ENCODE peak calls at places on chromosome 16, in nine cellular contexts. D is PC-9; A is stimulated activated CD8-positive, alpha-beta memory T cell treated with anti-CD3 and anti-CD28 coated beads, Interleukin-15, amount 100 ng/mL, for 4 hours; V is transverse colon; K is CD8-positive, alpha-beta T cell; F is posterior vena cava; R is AG04450; E is Daoy; G is AG10803. M is an unnamed sample.
A peak's percentile ranks its signal among the peaks of the same experiment; 100 is the strongest.

GRCh38 chr16:64996641-64997040 is 125.2 kb downstream of the CDH11 start:
- DNase-seq in D (no peak), A (no peak), V (no peak), K (no peak), F (no peak), R (no peak), E (no peak), G (no peak), M (peak; percentile 4)

GRCh38 chr16:638034-638543 is 2.0 kb upstream of the METTL26 start:
- DNase-seq in D (no peak), A (no peak), V (no peak), K (no peak), F (no peak), R (no peak), E (no peak), G (no peak), M (no peak)

GRCh38 chr16:15829460-15829859 is 27.4 kb downstream of the MYH11 start:
- DNase-seq in D (no peak), A (no peak), V (peak; percentile 65), K (no peak), F (peak; percentile 87), R (peak; percentile 44), E (no peak), G (peak; percentile 34), M (peak; percentile 9)

GRCh38 chr16:80932725-80933124 is 74.0 kb downstream of the CMC2 start:
- DNase-seq in D (peak; percentile 55), A (no peak), V (peak; percentile 41), K (no peak), F (peak; percentile 89), R (no peak), E (peak; percentile 72), G (peak; percentile 93), M (no peak)

GRCh38 chr16:54283735-54284318 is 2.8 kb downstream of the IRX3 start:
- DNase-seq in D (no peak), A (no peak), V (no peak), K (no peak), F (no peak), R (no peak), E (no peak), G (no peak), M (no peak)

GRCh38 chr16:19860146-19861030 is 24.3 kb downstream of the GPRC5B start:
- DNase-seq in D (no peak), A (no peak), V (no peak), K (no peak), F (no peak), R (peak; percentile 34), E (peak; percentile 82), G (peak; percentile 21), M (no peak)

GRCh38 chr16:88597856-88598491 is 27.8 kb downstream of the ZC3H18 start:
- DNase-seq in D (no peak), A (no peak), V (no peak), K (no peak), F (no peak), R (no peak), E (no peak), G (no peak), M (no peak)

GRCh38 chr16:64615647-64616280 is 506.1 kb downstream of the CDH11 start:
- DNase-seq in D (no peak), A (no peak), V (no peak), K (no peak), F (no peak), R (no peak), E (peak; percentile 5), G (peak; percentile 60), M (no peak)

GRCh38 chr16:24624102-24624501 is 84.7 kb downstream of the RBBP6 start:
- DNase-seq in D (no peak), A (no peak), V (no peak), K (no peak), F (no peak), R (no peak), E (no peak), G (no peak), M (no peak)

GRCh38 chr16:19883296-19883951 is 1.2 kb downstream of the GPRC5B start:
- DNase-seq in D (no peak), A (no peak), V (peak; percentile 10), K (no peak), F (no peak), R (no peak), E (no peak), G (no peak), M (peak; percentile 11)

GRCh38 chr16:69863882-69864281 is 87.3 kb upstream of the CLEC18A start:
- DNase-seq in D (no peak), A (no peak), V (no peak), K (no peak), F (no peak), R (no peak), E (no peak), G (no peak), M (no peak)

GRCh38 chr16:16092925-16093624 is 130.2 kb downstream of the ABCC6 start:
- DNase-seq in D (no peak), A (no peak), V (no peak), K (no peak), F (no peak), R (no peak), E (no peak), G (peak; percentile 27), M (no peak)

GRCh38 chr16:69812213-69813014 is 50.3 kb downstream of the WWP2 start:
- DNase-seq in D (no peak), A (no peak), V (no peak), K (no peak), F (no peak), R (no peak), E (no peak), G (no peak), M (no peak)

GRCh38 chr16:21526923-21527807 is 72.2 kb upstream of the METTL9 start:
- DNase-seq in D (no peak), A (no peak), V (no peak), K (no peak), F (no peak), R (no peak), E (no peak), G (no peak), M (no peak)